ENCODE peak calls at places on chromosomes 3 and 15, in four cellular contexts. T is stomach; D is effector CD4-positive, alpha-beta T cell; I is astrocyte of the spinal cord. S is an unnamed sample.

GRCh38 chr15:28876131-28876844 is 9.5 kb upstream of the APBA2 start:
- DNase-seq in T (no peak), D (no peak), I (no peak), S (no peak)

GRCh38 chr3:100518244-100518643 is 25.8 kb downstream of the TMEM45A start:
- DNase-seq in T (no peak), D (no peak), I (no peak), S (no peak)

GRCh38 chr3:3196148-3196861 is 16.8 kb upstream of the CRBN start:
- DNase-seq in T (no peak), D (no peak), I (no peak), S (no peak)

GRCh38 chr3:36763850-36764703 is at the start of gene DCLK3:
- DNase-seq in T (no peak), D (no peak), I (no peak), S (no peak)

GRCh38 chr15:101277038-101277822 is at the start of gene SELENOS:
- DNase-seq in T (peak; percentile 95), D (peak; percentile 86), I (peak; percentile 89), S (peak; percentile 88)

GRCh38 chr3:156688849-156689452 is 14.6 kb downstream of the TIPARP start:
- DNase-seq in T (no peak), D (no peak), I (no peak), S (no peak)

GRCh38 chr15:40990789-40991188 is 37.5 kb downstream of the CHAC1 start:
- DNase-seq in T (no peak), D (no peak), I (no peak), S (no peak)

GRCh38 chr3:44100298-44100695 is 141.4 kb upstream of the TOPAZ1 start:
- DNase-seq in T (no peak), D (no peak), I (no peak), S (no peak)

GRCh38 chr15:100191161-100191560 is 150.6 kb downstream of the ADAMTS17 start:
- DNase-seq in T (no peak), D (no peak), I (no peak), S (no peak)

GRCh38 chr3:1726741-1727140 is 371.9 kb upstream of the CNTN4 start:
- DNase-seq in T (no peak), D (no peak), I (no peak), S (no peak)

GRCh38 chr15:32840481-32841245 is 122.9 kb downstream of the GREM1 start:
- DNase-seq in T (no peak), D (no peak), I (no peak), S (no peak)

GRCh38 chr3:23292432-23292831 is 89.3 kb downstream of the UBE2E2 start:
- DNase-seq in T (no peak), D (no peak), I (no peak), S (no peak)

GRCh38 chr15:66981746-66982145 is 83.7 kb upstream of the SMAD3 start:
- DNase-seq in T (no peak), D (no peak), I (no peak), S (no peak)

GRCh38 chr3:8769088-8769822 is at the start of gene OXTR:
- DNase-seq in T (peak; percentile 54), D (peak; percentile 18), I (peak; percentile 86), S (peak; percentile 26)

GRCh38 chr3:184234224-184234623 is 4.8 kb downstream of the VWA5B2 start:
- DNase-seq in T (peak; percentile 65), D (no peak), I (peak; percentile 80), S (no peak)

GRCh38 chr3:29642393-29643033 is 361.6 kb downstream of the RBMS3 start:
- DNase-seq in T (no peak), D (no peak), I (peak; percentile 84), S (no peak)

GRCh38 chr3:139499536-139499935 is 23.2 kb upstream of the RBP2 start:
- DNase-seq in T (no peak), D (no peak), I (no peak), S (no peak)

GRCh38 chr15:74245342-74245931 is 9.3 kb downstream of the CCDC33 start:
- DNase-seq in T (no peak), D (no peak), I (no peak), S (no peak)

GRCh38 chr3:138923531-138923994 is 23.4 kb downstream of the FOXL2 start:
- DNase-seq in T (peak; percentile 91), D (peak; percentile 82), I (peak; percentile 83), S (peak; percentile 87)

GRCh38 chr3:13215940-13216546 is 142.8 kb upstream of the IQSEC1 start:
- DNase-seq in T (no peak), D (no peak), I (peak; percentile 60), S (no peak)

GRCh38 chr3:194373028-194373427 is 3.5 kb upstream of the LRRC15 start:
- DNase-seq in T (no peak), D (no peak), I (no peak), S (no peak)

GRCh38 chr15:36371509-36371908 is 207.9 kb upstream of the CDIN1 start:
- DNase-seq in T (no peak), D (no peak), I (peak; percentile 21), S (no peak)

GRCh38 chr3:51371943-51372557 is 13.0 kb upstream of the MANF start:
- DNase-seq in T (peak; percentile 66), D (peak; percentile 42), I (peak; percentile 83), S (peak; percentile 44)

GRCh38 chr3:105527538-105527937 is 160.8 kb downstream of the ALCAM start:
- DNase-seq in T (no peak), D (no peak), I (no peak), S (no peak)

GRCh38 chr3:8441969-8442559 is 59.6 kb upstream of the LMCD1 start:
- DNase-seq in T (no peak), D (no peak), I (peak; percentile 75), S (no peak)

GRCh38 chr3:138097192-138097829 is 18.1 kb downstream of the DZIP1L start:
- DNase-seq in T (no peak), D (no peak), I (no peak), S (no peak)

GRCh38 chr15:94324835-94325767 is 93.7 kb downstream of the MCTP2 start:
- DNase-seq in T (peak; percentile 31), D (no peak), I (no peak), S (peak; percentile 29)

GRCh38 chr3:160981217-160981938 is 123.8 kb downstream of the B3GALNT1 start:
- DNase-seq in T (no peak), D (no peak), I (peak; percentile 24), S (no peak)

GRCh38 chr3:48716508-48716981 is 476 bp downstream of the IP6K2 start:
- DNase-seq in T (no peak), D (peak; percentile 14), I (no peak), S (peak; percentile 7)

GRCh38 chr3:43353923-43354670 is 67.8 kb downstream of the SNRK start:
- DNase-seq in T (no peak), D (no peak), I (no peak), S (no peak)

GRCh38 chr15:58357529-58358476 is 74.0 kb upstream of the LIPC start:
- DNase-seq in T (no peak), D (peak; percentile 11), I (no peak), S (no peak)

S was measured in activated gamma-delta T cell treated with Interleukin-2 at 50 U/mL for 16 hours.